ENCODE peak calls at places on chromosomes 13 and 19, in five cellular contexts. V is A549, O is cardiac muscle cell, R is foreskin fibroblast, K is pancreas. Y is an unnamed sample.

GRCh38 chr13:94325660-94326059 is 153.8 kb downstream of the DCT start:
- DNase-seq in K (no peak), V (no peak), R (no peak), O (no peak), Y (no peak)

GRCh38 chr19:55640043-55640576 is 692 bp upstream of the ZNF580 start:
- DNase-seq in R (peak; percentile 81), V (no peak), O (no peak), K (peak; percentile 73), Y (peak; percentile 78)

GRCh38 chr19:45047188-45047797 is 8.4 kb downstream of the CLASRP start:
- DNase-seq in R (no peak), V (no peak), O (no peak), K (no peak), Y (no peak)

GRCh38 chr13:91572944-91573535 is 174.6 kb downstream of the GPC5 start:
- DNase-seq in R (no peak), O (no peak), V (no peak), K (no peak), Y (no peak)

GRCh38 chr13:47826481-47826880 is 174.6 kb downstream of the SUCLA2 start:
- DNase-seq in K (no peak), V (no peak), R (no peak), O (no peak), Y (peak; percentile 72)

GRCh38 chr13:45863716-45864590 is 12.4 kb upstream of the SIAH3 start:
- DNase-seq in V (no peak), R (no peak), K (no peak), O (no peak), Y (no peak)

GRCh38 chr13:31859546-31859945 is 120.2 kb downstream of the RXFP2 start:
- DNase-seq in V (no peak), R (no peak), O (no peak), K (no peak), Y (no peak)

GRCh38 chr13:27375686-27376326 is 48.6 kb upstream of the GTF3A start:
- DNase-seq in O (peak; percentile 71), V (peak; percentile 62), R (peak; percentile 45), K (peak; percentile 77), Y (peak; percentile 74)

GRCh38 chr19:13966684-13967128 is 14.4 kb downstream of the DCAF15 start:
- DNase-seq in R (no peak), K (no peak), V (no peak), O (no peak), Y (no peak)

GRCh38 chr19:55269299-55269698 is 10.5 kb upstream of the PPP6R1 start:
- DNase-seq in R (no peak), K (no peak), V (no peak), O (no peak), Y (no peak)

GRCh38 chr13:71867101-71867814 is at the start of gene DACH1:
- DNase-seq in O (peak; percentile 73), K (peak; percentile 41), V (no peak), R (peak; percentile 9), Y (peak; percentile 68)

GRCh38 chr13:65606622-65607021 is 1623.5 kb downstream of the PCDH9 start:
- DNase-seq in R (no peak), O (no peak), V (no peak), K (no peak), Y (peak; percentile 58)

GRCh38 chr13:56906909-56907308 is 233.8 kb upstream of the PRR20A start:
- DNase-seq in R (no peak), O (no peak), V (no peak), K (no peak), Y (no peak)

GRCh38 chr19:17943284-17944221 is 10.7 kb downstream of the CCDC124 start:
- DNase-seq in O (peak; percentile 18), K (no peak), R (no peak), V (no peak), Y (no peak)

GRCh38 chr19:23905771-23906170 is 8.9 kb upstream of the ZNF726 start:
- DNase-seq in R (no peak), V (no peak), O (no peak), K (no peak), Y (no peak)

GRCh38 chr19:45670670-45671453 is 2.8 kb downstream of the GIPR start:
- DNase-seq in O (peak; percentile 95), K (peak; percentile 95), R (peak; percentile 44), V (peak; percentile 97), Y (peak; percentile 90)

GRCh38 chr19:2494447-2495129 is 18.7 kb downstream of the GADD45B start:
- DNase-seq in O (peak; percentile 64), R (peak; percentile 75), K (peak; percentile 80), V (no peak), Y (peak; percentile 85)

GRCh38 chr19:38839816-38840582 is 8.4 kb upstream of the ECH1 start:
- DNase-seq in V (no peak), R (no peak), K (no peak), O (no peak), Y (no peak)

GRCh38 chr19:51407631-51408131 is 9.8 kb downstream of the SIGLEC10 start:
- DNase-seq in R (peak; percentile 10), V (peak; percentile 56), K (no peak), O (peak; percentile 45), Y (peak; percentile 39)

GRCh38 chr19:2969104-2969504 is 8.3 kb upstream of the TLE6 start:
- DNase-seq in K (peak; percentile 80), R (no peak), V (no peak), O (no peak), Y (peak; percentile 80)

GRCh38 chr19:14063100-14063499 is 1.2 kb upstream of the PALM3 start:
- DNase-seq in V (no peak), K (no peak), R (no peak), O (no peak), Y (no peak)

GRCh38 chr19:19185853-19186728 is 5.9 kb downstream of the BORCS8 start:
- DNase-seq in R (peak; percentile 19), K (no peak), O (peak; percentile 56), V (no peak), Y (peak; percentile 53)

GRCh38 chr13:46629811-46630413 is 76.9 kb downstream of the LRCH1 start:
- DNase-seq in V (no peak), K (no peak), O (no peak), R (no peak), Y (no peak)

GRCh38 chr13:55199132-55199531 is 1941.6 kb upstream of the PRR20A start:
- DNase-seq in K (no peak), O (peak; percentile 49), V (no peak), R (no peak), Y (no peak)

GRCh38 chr19:46015961-46016425 is 6.9 kb downstream of the PGLYRP1 start:
- DNase-seq in V (no peak), K (no peak), R (no peak), O (peak; percentile 28), Y (no peak)

GRCh38 chr13:50085063-50085462 is 69.8 kb downstream of the KCNRG start:
- DNase-seq in K (no peak), O (peak; percentile 53), R (no peak), V (no peak), Y (peak; percentile 68)

GRCh38 chr13:33205804-33206221 is 79.7 kb downstream of the STARD13 start:
- DNase-seq in O (no peak), V (no peak), K (peak; percentile 45), R (no peak), Y (peak; percentile 52)

GRCh38 chr19:16654151-16654550 is 5.8 kb downstream of the SMIM7 start:
- DNase-seq in O (no peak), K (no peak), V (peak; percentile 34), R (no peak), Y (no peak)

GRCh38 chr19:10861118-10861651 is 10.2 kb upstream of the CARM1 start:
- DNase-seq in R (no peak), O (peak; percentile 31), V (no peak), K (no peak), Y (peak; percentile 43)

GRCh38 chr19:10866495-10866894 is 4.9 kb upstream of the CARM1 start:
- DNase-seq in K (no peak), R (no peak), V (no peak), O (no peak), Y (no peak)

GRCh38 chr19:10863107-10863700 is 8.1 kb upstream of the CARM1 start:
- DNase-seq in O (peak; percentile 8), K (no peak), V (no peak), R (no peak), Y (no peak)

GRCh38 chr19:10862561-10863106 is 8.7 kb upstream of the CARM1 start:
- DNase-seq in V (no peak), R (no peak), K (no peak), O (no peak), Y (no peak)

DNA sequence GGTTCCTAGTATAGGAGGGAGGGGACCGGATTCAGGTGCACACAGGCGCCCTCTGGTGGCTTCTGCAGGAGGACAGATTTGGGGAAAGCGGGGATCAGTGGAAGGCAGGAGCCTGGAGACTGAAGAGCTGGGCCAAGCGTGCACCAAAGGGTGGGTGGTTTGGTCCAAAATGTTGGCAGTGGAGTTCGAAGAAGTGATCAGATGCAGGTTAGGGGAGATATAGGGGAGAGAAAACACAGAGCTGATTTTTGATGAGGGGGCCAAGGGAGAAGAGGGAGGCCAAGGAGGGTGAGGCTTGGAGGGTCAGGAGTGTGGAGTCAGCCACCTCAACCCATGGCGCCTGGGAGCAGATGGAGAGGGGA is 6.8 kb upstream of the CARM1 start:
- DNase-seq in K (peak; percentile 89), R (peak; percentile 59), O (peak; percentile 85), V (peak; percentile 95), Y (peak; percentile 79)
- H3K4me3 ChIP-seq in K (no peak overlapping the region), R (no peak overlapping the region), O (no peak overlapping the region), V (no peak overlapping the region), Y (no peak overlapping the region)

DNA sequence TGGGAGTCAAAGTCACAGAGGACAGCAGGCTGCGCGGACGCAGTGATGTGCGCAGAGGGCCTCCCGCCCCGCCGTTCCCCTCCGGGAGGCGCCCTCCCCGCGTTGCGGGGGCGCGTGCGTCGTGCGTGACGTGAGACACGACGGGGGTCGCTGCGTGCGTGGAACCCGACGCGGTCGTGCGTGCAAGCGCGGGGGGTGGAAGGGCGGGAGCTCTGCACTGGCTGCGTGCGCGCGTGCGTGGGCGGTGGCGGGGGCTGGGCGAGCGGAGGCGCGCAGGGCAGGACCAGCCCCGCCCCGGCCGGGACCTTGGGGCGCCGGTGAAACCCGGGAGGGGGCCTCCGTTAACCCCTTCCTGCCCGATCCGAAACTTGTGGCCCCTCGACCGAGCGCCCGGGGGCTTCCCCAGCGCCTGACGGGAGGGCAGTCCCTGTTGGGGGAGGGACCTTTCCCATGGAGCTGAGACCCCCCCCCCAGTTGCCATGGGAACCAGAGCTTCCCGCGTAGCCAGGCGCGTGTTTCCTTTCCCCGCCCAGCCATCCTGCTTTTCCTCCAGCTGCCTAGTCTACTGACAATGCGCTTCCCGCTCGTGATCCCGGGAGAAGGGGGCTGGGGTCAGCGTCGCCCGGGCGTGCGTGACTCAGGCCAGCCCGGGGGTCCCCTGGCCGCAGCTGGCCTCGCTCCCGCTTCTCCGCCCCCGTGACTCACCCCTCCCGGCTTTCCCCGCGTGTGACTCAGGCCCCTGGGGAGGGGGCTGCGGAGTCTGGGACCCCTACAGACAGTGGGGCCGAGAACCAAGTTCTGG is 7.3 kb upstream of the HOOK2 start:
- DNase-seq in O (peak; percentile 70), K (peak; percentile 86), R (peak; percentile 87), V (no peak), Y (peak; percentile 92)
- TF ChIP-seq CTCF in O (no peak), K (no peak), R (no peak), V (no peak), Y (no peak)

GRCh38 chr13:85379433-85379832 is 419.8 kb downstream of the SLITRK6 start:
- DNase-seq in R (no peak), V (no peak), K (no peak), O (no peak), Y (no peak)
- H3K4me3 ChIP-seq in R (no peak overlapping the region), V (no peak overlapping the region), K (no peak overlapping the region), O (no peak overlapping the region), Y (no peak overlapping the region)

DNA sequence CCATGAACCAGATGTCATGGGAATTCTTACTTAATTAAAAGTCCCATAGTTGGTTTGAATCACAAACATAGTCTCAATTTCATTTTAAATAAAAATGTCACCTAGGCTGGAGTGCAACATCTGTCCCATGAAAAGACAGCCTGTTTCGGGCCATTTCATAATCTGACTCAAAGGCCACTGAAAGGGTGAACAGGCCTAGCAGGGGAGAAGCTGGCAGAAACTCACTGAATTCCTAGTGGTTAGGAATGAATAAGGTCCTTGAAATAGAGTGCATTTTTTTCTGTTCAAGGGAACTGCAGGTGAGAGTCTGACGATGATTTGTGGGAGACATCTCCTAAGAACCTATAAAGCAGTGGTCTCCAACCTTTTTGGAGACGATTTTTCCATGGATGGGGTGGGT is 44.0 kb upstream of the PCCA start:
- DNase-seq in O (no peak), V (no peak), R (no peak), K (no peak), Y (no peak)
- TF ChIP-seq CTCF in O (no peak), V (no peak), R (no peak), K (no peak), Y (no peak)